ENCODE peak calls at places on chromosomes 16 and 17, in five cellular contexts. A is Peyer's patch, B is GM12878, U is A549, V is body of pancreas. O is an unnamed sample.

GRCh38 chr16:11389631-11390565 is 44.6 kb downstream of the RMI2 start:
- DNase-seq in A (no peak), B (no peak), U (no peak), V (no peak), O (no peak)

GRCh38 chr16:35188288-35189155 is 1729.1 kb downstream of the TP53TG3F start:
- DNase-seq in A (no peak), B (no peak), U (no peak), V (no peak), O (no peak)

GRCh38 chr16:30619207-30619606 is 9.0 kb upstream of the ZNF689 start:
- DNase-seq in A (no peak), B (no peak), U (no peak), V (no peak), O (peak)

GRCh38 chr16:2819179-2819938 is 2.3 kb downstream of the PRSS21 start:
- DNase-seq in A (no peak), B (no peak), U (no peak), V (no peak), O (peak)

GRCh38 chr16:89822188-89823086 is 5.8 kb upstream of the SPIRE2 start:
- DNase-seq in A (no peak), B (no peak), U (no peak), V (no peak), O (no peak)

GRCh38 chr17:39080416-39081179 is 70.8 kb downstream of the PLXDC1 start:
- DNase-seq in A (no peak), B (no peak), U (no peak), V (no peak), O (no peak)

GRCh38 chr16:30375830-30376229 is 1.2 kb downstream of the MYL11 start:
- DNase-seq in A (no peak), B (no peak), U (no peak), V (no peak), O (no peak)

GRCh38 chr17:69669441-69670178 is 255.1 kb downstream of the MAP2K6 start:
- DNase-seq in A (no peak), B (no peak), U (no peak), V (no peak), O (no peak)

GRCh38 chr17:34645636-34646035 is 66.3 kb downstream of the TMEM132E start:
- DNase-seq in A (no peak), B (no peak), U (no peak), V (no peak), O (no peak)

GRCh38 chr16:84514874-84515835 is 10.7 kb upstream of the MEAK7 start:
- DNase-seq in A (peak), B (peak), U (no peak), V (no peak), O (no peak)

GRCh38 chr17:63841350-63842172 is 924 bp downstream of the SMARCD2 start:
- DNase-seq in A (peak), B (no peak), U (no peak), V (peak), O (peak)

GRCh38 chr17:44760474-44761308 is 1.9 kb downstream of the ADAM11 start:
- DNase-seq in A (no peak), B (no peak), U (no peak), V (no peak), O (no peak)

GRCh38 chr17:29617125-29617480 is 5.6 kb downstream of the CORO6 start:
- DNase-seq in A (peak), B (no peak), U (peak), V (peak), O (peak)

GRCh38 chr17:9875441-9875840 is 29.6 kb downstream of the RCVRN start:
- DNase-seq in A (no peak), B (no peak), U (no peak), V (no peak), O (no peak)

GRCh38 chr17:27586203-27586701 is 44.7 kb upstream of the LGALS9 start:
- DNase-seq in A (no peak), B (no peak), U (no peak), V (no peak), O (no peak)
- TF ChIP-seq POLR2A in A (no peak), B (no peak), U (no peak), V (no peak), O (no peak)

GRCh38 chr17:8793649-8794048 is 5.5 kb downstream of the MFSD6L start:
- DNase-seq in A (no peak), B (no peak), U (no peak), V (no peak), O (no peak)

GRCh38 chr17:8792646-8793045 is 6.5 kb downstream of the MFSD6L start:
- DNase-seq in A (no peak), B (no peak), U (no peak), V (no peak), O (no peak)

GRCh38 chr17:8791248-8791909 is 7.8 kb downstream of the MFSD6L start:
- DNase-seq in A (no peak), B (no peak), U (no peak), V (no peak), O (no peak)

GRCh38 chr17:8789743-8790142 is 9.4 kb downstream of the MFSD6L start:
- DNase-seq in A (no peak), B (no peak), U (no peak), V (no peak), O (no peak)

GRCh38 chr17:8791910-8792270 is 7.3 kb downstream of the MFSD6L start:
- DNase-seq in A (no peak), B (no peak), U (no peak), V (no peak), O (no peak)
- H3K4me3 ChIP-seq in A (no peak), B (no peak), U (no peak), V (no peak), O (no peak)

DNA sequence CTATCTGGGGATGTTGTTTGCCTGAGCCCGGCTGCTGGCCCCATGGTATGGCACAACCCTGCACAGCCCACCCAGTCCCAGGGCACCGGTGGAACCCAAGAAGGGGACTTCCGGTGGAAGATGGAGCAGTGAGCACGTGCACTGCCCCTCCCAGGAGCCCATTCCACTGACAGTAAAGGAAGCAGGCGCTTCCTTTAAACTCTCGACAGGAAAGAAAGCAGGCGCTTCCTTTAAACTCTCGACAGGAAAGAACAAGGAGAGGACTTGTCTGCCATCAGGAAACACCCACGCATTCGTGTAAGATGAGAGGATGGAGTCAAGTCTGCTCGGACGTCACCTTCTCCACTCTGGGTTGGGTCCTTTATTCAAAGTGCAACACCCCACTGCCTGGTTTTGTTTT is 53.7 kb downstream of the IL21R start:
- DNase-seq in A (no peak), B (no peak), U (no peak), V (no peak), O (no peak)
- H3K27ac ChIP-seq in A (no peak), B (no peak), U (no peak), V (no peak), O (no peak)

DNA sequence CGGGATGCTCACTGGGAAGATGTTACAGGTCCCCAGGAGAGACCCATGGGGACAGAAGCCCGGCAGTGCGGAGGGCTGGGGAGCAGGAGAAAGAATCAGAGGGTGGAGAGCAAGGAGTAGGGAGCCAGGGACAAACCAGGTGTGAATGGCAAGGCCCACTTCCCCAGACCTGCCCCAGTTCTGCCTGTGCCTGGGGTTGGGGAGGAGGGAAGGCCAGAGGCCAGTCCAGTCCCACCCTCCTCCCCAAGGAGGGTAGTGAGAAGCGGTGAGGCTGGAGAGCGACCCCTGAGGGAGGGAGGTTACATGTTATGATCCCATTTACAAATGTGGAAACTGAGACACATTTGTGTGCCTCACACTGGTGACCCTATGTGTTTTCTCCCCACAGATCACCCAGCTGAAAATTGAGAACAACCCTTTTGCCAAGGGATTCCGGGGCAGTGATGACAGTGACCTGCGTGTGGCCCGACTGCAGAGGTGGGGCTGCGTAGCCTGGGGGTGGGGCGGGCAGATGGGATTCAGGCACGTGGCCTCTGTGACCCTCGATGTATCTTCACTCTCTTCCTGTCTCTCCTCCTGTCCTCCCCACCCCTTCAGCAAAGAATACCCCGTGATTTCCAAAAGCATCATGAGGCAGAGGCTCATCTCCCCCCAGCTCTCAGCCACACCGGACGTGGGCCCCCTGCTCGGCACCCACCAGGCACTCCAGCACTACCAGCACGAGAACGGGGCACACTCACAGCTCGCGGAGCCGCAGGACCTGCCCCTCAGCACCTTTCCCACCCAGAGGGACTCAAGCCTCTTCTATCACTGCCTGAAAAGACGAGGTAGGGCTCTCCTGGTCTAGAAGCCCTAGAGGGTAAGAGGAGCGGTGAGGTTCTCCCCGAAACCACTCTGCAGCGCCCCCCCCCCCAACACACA is 27.5 kb downstream of the TBX4 start:
- DNase-seq in A (no peak), B (no peak), U (no peak), V (no peak), O (no peak)
- TF ChIP-seq POLR2A in A (no peak), B (no peak), U (no peak), V (no peak), O (no peak)

GRCh38 chr17:21352981-21353265 is 23.2 kb upstream of the KCNJ12 start:
- DNase-seq in A (no peak), B (no peak), U (no peak), V (no peak), O (no peak)
- H3K4me3 ChIP-seq in A (no peak), B (no peak), U (no peak), V (no peak), O (no peak)

GRCh38 chr16:66690106-66690847 is 6.3 kb downstream of the CMTM4 start:
- DNase-seq in A (no peak), B (no peak), U (no peak), V (no peak), O (no peak)
- H3K27ac ChIP-seq in A (no peak), B (no peak), U (no peak), V (no peak), O (no peak)

DNA sequence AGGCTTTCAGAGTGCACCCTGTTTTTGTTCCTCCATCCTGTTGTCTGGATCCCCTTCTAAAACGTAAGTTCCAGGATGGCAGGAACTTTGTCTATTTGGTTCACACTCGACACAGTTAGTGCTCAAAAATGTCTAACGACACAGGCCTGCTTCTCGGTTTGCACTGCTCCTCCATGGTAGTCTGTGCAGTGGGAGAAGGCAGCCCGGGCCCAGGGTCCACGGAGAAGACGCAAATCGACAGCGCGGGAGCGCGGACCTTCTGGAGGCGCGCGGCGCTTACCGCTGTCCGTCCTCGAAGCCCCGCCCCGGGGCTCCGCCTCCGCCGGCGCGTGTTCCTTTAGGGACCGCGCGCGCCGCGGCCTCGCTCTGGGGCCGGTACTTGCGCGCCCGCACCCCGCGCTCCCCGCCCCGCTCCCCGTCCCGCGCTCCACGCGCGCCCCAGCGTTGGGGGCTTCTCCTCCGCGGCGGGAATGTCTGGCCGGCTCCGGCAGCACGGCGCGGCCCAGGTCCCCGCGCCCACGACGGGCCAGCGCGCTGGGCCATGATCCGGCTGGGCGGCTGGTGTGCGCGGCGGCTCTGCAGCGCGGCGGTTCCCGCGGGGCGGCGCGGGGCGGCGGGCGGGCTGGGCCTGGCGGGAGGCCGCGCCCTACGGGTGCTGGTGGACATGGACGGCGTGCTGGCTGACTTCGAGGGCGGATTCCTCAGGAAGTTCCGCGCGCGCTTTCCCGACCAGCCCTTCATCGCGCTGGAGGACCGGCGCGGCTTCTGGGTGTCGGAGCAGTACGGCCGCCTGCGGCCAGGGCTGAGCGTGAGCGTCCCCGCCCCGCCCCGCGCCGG is at the start of gene NT5M:
- DNase-seq in A (peak), B (no peak), U (peak), V (peak), O (peak)
- TF ChIP-seq POLR2A in A (peak), B (peak), U (peak), V (no peak), O (no peak)

O was measured in adrenal gland.